ENCODE peak calls at places on chromosomes 6 and 20, in eight cellular contexts. U is T-helper 1 cell; E is mucosa of descending colon; Y is NCI-H774; M is GM23248; V is central memory CD4-positive, alpha-beta T cell; X is Calu3; H is mucosa of gallbladder. Z is an unnamed sample.

GRCh38 chr6:148392611-148393160 is 50.0 kb downstream of the SASH1 start:
- DNase-seq in U (no peak), E (no peak), Y (no peak), M (peak), V (no peak), X (no peak), H (no peak), Z (no peak)

GRCh38 chr6:43219814-43220213 is 9.5 kb downstream of the DNPH1 start:
- DNase-seq in U (no peak), E (no peak), Y (no peak), M (no peak), V (no peak), X (no peak), H (no peak), Z (no peak)

GRCh38 chr20:36919715-36920333 is 31.7 kb downstream of the SAMHD1 start:
- DNase-seq in U (no peak), E (no peak), Y (peak), M (peak), V (peak), X (peak), H (no peak), Z (peak)

GRCh38 chr6:21479140-21479539 is 114.4 kb upstream of the SOX4 start:
- DNase-seq in U (no peak), E (no peak), Y (no peak), M (peak), V (no peak), X (no peak), H (no peak), Z (peak)

GRCh38 chr6:169702640-169703246 is 817 bp downstream of the C6orf120 start:
- DNase-seq in U (no peak), E (no peak), Y (peak), M (peak), V (no peak), X (peak), H (no peak), Z (peak)

GRCh38 chr6:149065658-149066556 is 251.6 kb upstream of the TAB2 start:
- DNase-seq in U (peak), E (no peak), Y (no peak), M (no peak), V (peak), X (no peak), H (no peak), Z (no peak)

GRCh38 chr20:973785-974194 is 28.3 kb downstream of the RSPO4 start:
- DNase-seq in U (no peak), E (no peak), Y (no peak), M (peak), V (peak), X (peak), H (no peak), Z (peak)

GRCh38 chr6:116764557-116764960 is 960 bp downstream of the FAM162B start:
- DNase-seq in U (no peak), E (no peak), Y (no peak), M (no peak), V (no peak), X (no peak), H (no peak), Z (no peak)

GRCh38 chr20:61655591-61655990 is 403.5 kb downstream of the CDH4 start:
- DNase-seq in U (no peak), E (no peak), Y (no peak), M (no peak), V (no peak), X (no peak), H (no peak), Z (no peak)

GRCh38 chr6:36595168-36595818 is 1.1 kb downstream of the SRSF3 start:
- DNase-seq in U (no peak), E (no peak), Y (no peak), M (peak), V (peak), X (peak), H (peak), Z (peak)

GRCh38 chr6:161107779-161108380 is 116.3 kb downstream of the MAP3K4 start:
- DNase-seq in U (no peak), E (no peak), Y (no peak), M (no peak), V (no peak), X (no peak), H (no peak), Z (no peak)

GRCh38 chr20:63766695-63767426 is 27.3 kb downstream of the SLC2A4RG start:
- DNase-seq in U (no peak), E (no peak), Y (no peak), M (no peak), V (no peak), X (no peak), H (no peak), Z (no peak)

GRCh38 chr6:26420607-26421235 is 18.6 kb downstream of the BTN3A1 start:
- DNase-seq in U (no peak), E (no peak), Y (no peak), M (peak), V (peak), X (peak), H (peak), Z (peak)